ENCODE peak calls at places on chromosomes 6 and 20, in seven cellular contexts. One of them, this sample, is unnamed.

GRCh38 chr6:1175877-1176276 is 136.0 kb upstream of the FOXQ1 start:
- DNase-seq in H1: no peak
- DNase-seq in IMR-90: no peak
- DNase-seq in neuronal stem cell: no peak
- DNase-seq in H9: no peak
- DNase-seq in mesendoderm: no peak
- DNase-seq in trophoblast cell: no peak
- DNase-seq in this sample: no peak

GRCh38 chr6:10030942-10031537 is 383.8 kb downstream of the TFAP2A start:
- DNase-seq in H1: no peak
- DNase-seq in IMR-90: no peak
- DNase-seq in neuronal stem cell: no peak
- DNase-seq in H9: no peak
- DNase-seq in mesendoderm: peak; percentile 62
- DNase-seq in trophoblast cell: no peak
- DNase-seq in this sample: peak; percentile 3

GRCh38 chr6:166032366-166033171 is 135.1 kb downstream of the TBXT start:
- DNase-seq in H1: peak; percentile 59
- DNase-seq in IMR-90: peak; percentile 90
- DNase-seq in neuronal stem cell: no peak
- DNase-seq in H9: peak; percentile 76
- DNase-seq in mesendoderm: peak; percentile 85
- DNase-seq in trophoblast cell: no peak
- DNase-seq in this sample: peak; percentile 97

GRCh38 chr6:75611702-75612375 is 10.2 kb downstream of the SENP6 start:
- DNase-seq in H1: no peak
- DNase-seq in IMR-90: peak; percentile 33
- DNase-seq in neuronal stem cell: no peak
- DNase-seq in H9: no peak
- DNase-seq in mesendoderm: no peak
- DNase-seq in trophoblast cell: no peak
- DNase-seq in this sample: peak; percentile 53

GRCh38 chr20:51104960-51105460 is 82.1 kb upstream of the KCNG1 start:
- DNase-seq in H1: no peak
- DNase-seq in IMR-90: no peak
- DNase-seq in neuronal stem cell: no peak
- DNase-seq in H9: no peak
- DNase-seq in mesendoderm: no peak
- DNase-seq in trophoblast cell: no peak
- DNase-seq in this sample: peak; percentile 24

GRCh38 chr6:108621117-108621516 is 60.4 kb downstream of the FOXO3 start:
- DNase-seq in H1: no peak
- DNase-seq in IMR-90: peak; percentile 90
- DNase-seq in neuronal stem cell: no peak
- DNase-seq in H9: no peak
- DNase-seq in mesendoderm: peak; percentile 73
- DNase-seq in trophoblast cell: peak; percentile 26
- DNase-seq in this sample: peak; percentile 87

GRCh38 chr6:39791850-39792500 is at the start of gene DAAM2:
- DNase-seq in H1: peak; percentile 75
- DNase-seq in IMR-90: peak; percentile 41
- DNase-seq in neuronal stem cell: peak; percentile 43
- DNase-seq in H9: peak; percentile 49
- DNase-seq in mesendoderm: peak; percentile 42
- DNase-seq in trophoblast cell: peak; percentile 16
- DNase-seq in this sample: peak; percentile 74

GRCh38 chr6:89723046-89723445 is 84.5 kb upstream of the LYRM2 start:
- DNase-seq in H1: no peak
- DNase-seq in IMR-90: no peak
- DNase-seq in neuronal stem cell: no peak
- DNase-seq in H9: no peak
- DNase-seq in mesendoderm: no peak
- DNase-seq in trophoblast cell: no peak
- DNase-seq in this sample: no peak

GRCh38 chr20:52105573-52106422 is 85.8 kb downstream of the ZFP64 start:
- DNase-seq in H1: peak; percentile 96
- DNase-seq in IMR-90: peak; percentile 23
- DNase-seq in neuronal stem cell: peak; percentile 54
- DNase-seq in H9: peak; percentile 98
- DNase-seq in mesendoderm: peak; percentile 89
- DNase-seq in trophoblast cell: no peak
- DNase-seq in this sample: peak; percentile 38

GRCh38 chr6:132961122-132961521 is 146.8 kb downstream of the RPS12 start:
- DNase-seq in H1: no peak
- DNase-seq in IMR-90: peak; percentile 92
- DNase-seq in neuronal stem cell: no peak
- DNase-seq in H9: no peak
- DNase-seq in mesendoderm: peak; percentile 32
- DNase-seq in trophoblast cell: peak; percentile 9
- DNase-seq in this sample: peak; percentile 55

GRCh38 chr6:36032245-36032644 is 4.6 kb downstream of the MAPK14 start:
- DNase-seq in H1: no peak
- DNase-seq in IMR-90: no peak
- DNase-seq in neuronal stem cell: no peak
- DNase-seq in H9: no peak
- DNase-seq in mesendoderm: no peak
- DNase-seq in trophoblast cell: no peak
- DNase-seq in this sample: no peak

GRCh38 chr6:41639556-41640371 is 1.5 kb downstream of the MDFI start:
- DNase-seq in H1: peak; percentile 54
- DNase-seq in IMR-90: no peak
- DNase-seq in neuronal stem cell: no peak
- DNase-seq in H9: peak; percentile 62
- DNase-seq in mesendoderm: peak; percentile 73
- DNase-seq in trophoblast cell: no peak
- DNase-seq in this sample: no peak
- H2BK5ac ChIP-seq in H1: peak overlapping the region; percentile 68
- H2BK5ac ChIP-seq in IMR-90: no peak overlapping the region
- H2BK5ac ChIP-seq in neuronal stem cell: peak overlapping the region; percentile 92
- H2BK5ac ChIP-seq in H9: no peak overlapping the region
- H2BK5ac ChIP-seq in mesendoderm: peak overlapping the region; percentile 83
- H2BK5ac ChIP-seq in trophoblast cell: peak overlapping the region; percentile 98
- H2BK5ac ChIP-seq in this sample: no peak overlapping the region

DNA sequence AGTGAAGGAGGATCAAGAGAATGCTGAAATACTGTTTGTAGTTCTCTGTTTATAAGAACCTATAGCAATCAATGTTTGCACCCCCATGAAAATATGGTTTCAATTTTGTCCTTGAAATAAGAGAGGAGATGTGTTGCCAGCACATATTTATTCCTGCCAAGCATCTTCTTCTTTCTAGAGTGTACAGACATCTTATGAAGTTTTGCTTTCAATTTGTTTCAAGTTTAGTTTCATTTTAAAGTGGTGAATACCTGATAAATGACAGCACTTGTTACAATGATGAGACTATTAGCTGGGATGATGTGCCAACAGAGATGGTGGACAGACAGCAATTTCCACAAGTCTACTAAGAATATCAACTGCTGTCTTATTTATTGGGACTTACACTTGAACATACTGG is 39.2 kb upstream of the CENPW start:
- DNase-seq in H1: no peak
- DNase-seq in IMR-90: no peak
- DNase-seq in neuronal stem cell: no peak
- DNase-seq in H9: no peak
- DNase-seq in mesendoderm: no peak
- DNase-seq in trophoblast cell: no peak
- DNase-seq in this sample: no peak
- H2AK5ac ChIP-seq in H1: no peak overlapping the region
- H2AK5ac ChIP-seq in IMR-90: no peak overlapping the region
- H2AK5ac ChIP-seq in neuronal stem cell: no peak overlapping the region
- H2AK5ac ChIP-seq in H9: no peak overlapping the region
- H2AK5ac ChIP-seq in mesendoderm: no peak overlapping the region
- H2AK5ac ChIP-seq in trophoblast cell: no peak overlapping the region
- H2AK5ac ChIP-seq in this sample: no peak overlapping the region

GRCh38 chr6:33995873-33996475 is 149.9 kb downstream of the GRM4 start:
- DNase-seq in H1: no peak
- DNase-seq in IMR-90: no peak
- DNase-seq in neuronal stem cell: no peak
- DNase-seq in H9: peak; percentile 18
- DNase-seq in mesendoderm: no peak
- DNase-seq in trophoblast cell: no peak
- DNase-seq in this sample: no peak

GRCh38 chr6:33993653-33994052 is 152.2 kb downstream of the GRM4 start:
- DNase-seq in H1: no peak
- DNase-seq in IMR-90: no peak
- DNase-seq in neuronal stem cell: no peak
- DNase-seq in H9: no peak
- DNase-seq in mesendoderm: no peak
- DNase-seq in trophoblast cell: no peak
- DNase-seq in this sample: no peak

GRCh38 chr6:33994198-33995045 is 151.5 kb downstream of the GRM4 start:
- DNase-seq in H1: no peak
- DNase-seq in IMR-90: no peak
- DNase-seq in neuronal stem cell: no peak
- DNase-seq in H9: peak; percentile 14
- DNase-seq in mesendoderm: no peak
- DNase-seq in trophoblast cell: no peak
- DNase-seq in this sample: no peak

GRCh38 chr6:33997265-33997664 is 148.6 kb downstream of the GRM4 start:
- DNase-seq in H1: no peak
- DNase-seq in IMR-90: no peak
- DNase-seq in neuronal stem cell: no peak
- DNase-seq in H9: no peak
- DNase-seq in mesendoderm: no peak
- DNase-seq in trophoblast cell: no peak
- DNase-seq in this sample: no peak

GRCh38 chr6:33995046-33995872 is 150.6 kb downstream of the GRM4 start:
- DNase-seq in H1: no peak
- DNase-seq in IMR-90: no peak
- DNase-seq in neuronal stem cell: no peak
- DNase-seq in H9: peak; percentile 20
- DNase-seq in mesendoderm: no peak
- DNase-seq in trophoblast cell: no peak
- DNase-seq in this sample: no peak
- H2BK5ac ChIP-seq in H1: no peak overlapping the region
- H2BK5ac ChIP-seq in IMR-90: no peak overlapping the region
- H2BK5ac ChIP-seq in neuronal stem cell: no peak overlapping the region
- H2BK5ac ChIP-seq in H9: no peak overlapping the region
- H2BK5ac ChIP-seq in mesendoderm: no peak overlapping the region
- H2BK5ac ChIP-seq in trophoblast cell: no peak overlapping the region
- H2BK5ac ChIP-seq in this sample: no peak overlapping the region

GRCh38 chr20:41619360-41620115 is 1.4 kb upstream of the CHD6 start:
- DNase-seq in H1: no peak
- DNase-seq in IMR-90: peak; percentile 28
- DNase-seq in neuronal stem cell: no peak
- DNase-seq in H9: no peak
- DNase-seq in mesendoderm: no peak
- DNase-seq in trophoblast cell: no peak
- DNase-seq in this sample: no peak
- H2AK5ac ChIP-seq in H1: no peak overlapping the region
- H2AK5ac ChIP-seq in IMR-90: no peak overlapping the region
- H2AK5ac ChIP-seq in neuronal stem cell: no peak overlapping the region
- H2AK5ac ChIP-seq in H9: no peak overlapping the region
- H2AK5ac ChIP-seq in mesendoderm: no peak overlapping the region
- H2AK5ac ChIP-seq in trophoblast cell: no peak overlapping the region
- H2AK5ac ChIP-seq in this sample: no peak overlapping the region

GRCh38 chr6:5787054-5787720 is 219.5 kb downstream of the NRN1 start:
- DNase-seq in H1: no peak
- DNase-seq in IMR-90: no peak
- DNase-seq in neuronal stem cell: no peak
- DNase-seq in H9: no peak
- DNase-seq in mesendoderm: no peak
- DNase-seq in trophoblast cell: no peak
- DNase-seq in this sample: no peak
- H2BK5ac ChIP-seq in H1: no peak overlapping the region
- H2BK5ac ChIP-seq in IMR-90: no peak overlapping the region
- H2BK5ac ChIP-seq in neuronal stem cell: no peak overlapping the region
- H2BK5ac ChIP-seq in H9: no peak overlapping the region
- H2BK5ac ChIP-seq in mesendoderm: no peak overlapping the region
- H2BK5ac ChIP-seq in trophoblast cell: no peak overlapping the region
- H2BK5ac ChIP-seq in this sample: no peak overlapping the region

GRCh38 chr6:137353346-137353745 is 134.2 kb upstream of the IFNGR1 start:
- DNase-seq in H1: no peak
- DNase-seq in IMR-90: no peak
- DNase-seq in neuronal stem cell: no peak
- DNase-seq in H9: no peak
- DNase-seq in mesendoderm: no peak
- DNase-seq in trophoblast cell: no peak
- DNase-seq in this sample: no peak

GRCh38 chr6:137352859-137353258 is 133.7 kb upstream of the IFNGR1 start:
- DNase-seq in H1: no peak
- DNase-seq in IMR-90: no peak
- DNase-seq in neuronal stem cell: no peak
- DNase-seq in H9: no peak
- DNase-seq in mesendoderm: no peak
- DNase-seq in trophoblast cell: no peak
- DNase-seq in this sample: no peak

GRCh38 chr6:137351890-137352289 is 132.7 kb upstream of the IFNGR1 start:
- DNase-seq in H1: no peak
- DNase-seq in IMR-90: peak; percentile 79
- DNase-seq in neuronal stem cell: no peak
- DNase-seq in H9: no peak
- DNase-seq in mesendoderm: no peak
- DNase-seq in trophoblast cell: no peak
- DNase-seq in this sample: peak; percentile 19

GRCh38 chr6:137350857-137351256 is 131.7 kb upstream of the IFNGR1 start:
- DNase-seq in H1: no peak
- DNase-seq in IMR-90: no peak
- DNase-seq in neuronal stem cell: no peak
- DNase-seq in H9: no peak
- DNase-seq in mesendoderm: no peak
- DNase-seq in trophoblast cell: no peak
- DNase-seq in this sample: no peak

GRCh38 chr6:137353842-137354397 is 134.7 kb upstream of the IFNGR1 start:
- DNase-seq in H1: no peak
- DNase-seq in IMR-90: no peak
- DNase-seq in neuronal stem cell: no peak
- DNase-seq in H9: no peak
- DNase-seq in mesendoderm: no peak
- DNase-seq in trophoblast cell: no peak
- DNase-seq in this sample: no peak
- H2AK5ac ChIP-seq in H1: no peak overlapping the region
- H2AK5ac ChIP-seq in IMR-90: no peak overlapping the region
- H2AK5ac ChIP-seq in neuronal stem cell: no peak overlapping the region
- H2AK5ac ChIP-seq in H9: no peak overlapping the region
- H2AK5ac ChIP-seq in mesendoderm: no peak overlapping the region
- H2AK5ac ChIP-seq in trophoblast cell: no peak overlapping the region
- H2AK5ac ChIP-seq in this sample: no peak overlapping the region

This sample was measured in mesenchymal stem cell.